ENCODE peak calls at places on chromosomes 11 and 22, in ten cellular contexts. J is BJ, N is heart right ventricle, O is fibroblast of mammary gland, U is choroid plexus epithelial cell, I is thoracic aorta, X is IMR-90, Z is kidney, D is vagina, P is DND-41. V is an unnamed sample.

GRCh38 chr11:107704432-107704831 is 7.4 kb downstream of the SLN start:
- DNase-seq in X (peak), D (no peak), J (no peak), P (no peak), U (peak), Z (no peak), N (no peak), I (no peak), O (peak), V (no peak)

GRCh38 chr11:9888938-9889337 is 225.1 kb downstream of the SWAP70 start:
- DNase-seq in O (no peak), D (no peak), U (no peak), P (no peak), I (no peak), X (no peak), J (no peak), Z (no peak), N (no peak), V (no peak)

GRCh38 chr11:64060861-64061444 is 25.2 kb downstream of the FLRT1 start:
- DNase-seq in P (no peak), X (no peak), I (no peak), D (no peak), Z (no peak), N (peak), O (peak), J (no peak), U (peak), V (no peak)

GRCh38 chr11:60326955-60327354 is at the start of gene MS4A6E:
- DNase-seq in N (no peak), X (no peak), I (no peak), Z (no peak), D (no peak), P (no peak), O (no peak), J (no peak), U (no peak), V (no peak)

GRCh38 chr11:87432006-87432405 is 394.3 kb downstream of the TMEM135 start:
- DNase-seq in P (no peak), J (peak), U (no peak), O (peak), D (no peak), I (no peak), X (peak), N (no peak), Z (no peak), V (no peak)

GRCh38 chr11:9664276-9665171 is 647 bp downstream of the SWAP70 start:
- DNase-seq in J (no peak), O (peak), D (no peak), I (peak), X (peak), U (peak), P (no peak), Z (peak), N (peak), V (peak)

GRCh38 chr11:113698515-113698914 is 7.6 kb downstream of the TMPRSS5 start:
- DNase-seq in Z (no peak), X (no peak), P (no peak), N (no peak), I (no peak), O (no peak), D (no peak), J (no peak), U (no peak), V (no peak)

GRCh38 chr22:22392131-22392530 is 116.4 kb downstream of the ZNF280B start:
- DNase-seq in N (no peak), X (no peak), O (no peak), I (no peak), P (no peak), U (no peak), Z (no peak), D (peak), J (no peak), V (no peak)

GRCh38 chr22:25751174-25751581 is 9.2 kb downstream of the MYO18B start:
- DNase-seq in I (no peak), O (no peak), Z (no peak), J (no peak), N (no peak), P (no peak), U (no peak), D (no peak), X (no peak), V (no peak)

GRCh38 chr11:119666463-119667131 is 62.4 kb downstream of the NECTIN1 start:
- DNase-seq in O (peak), I (no peak), U (peak), D (no peak), P (peak), X (peak), J (no peak), N (peak), Z (peak), V (no peak)

GRCh38 chr22:42794551-42795510 is 62.2 kb downstream of the ARFGAP3 start:
- DNase-seq in Z (no peak), U (peak), O (no peak), J (no peak), I (no peak), X (no peak), D (no peak), P (no peak), N (no peak), V (no peak)

GRCh38 chr22:32469799-32470212 is 4.8 kb upstream of the FBXO7 start:
- DNase-seq in O (peak), P (no peak), I (no peak), Z (no peak), D (no peak), U (peak), X (peak), N (no peak), J (peak), V (no peak)

GRCh38 chr11:727859-728748 is 19.2 kb upstream of the TALDO1 start:
- DNase-seq in I (peak), P (peak), Z (peak), O (peak), D (no peak), X (peak), U (peak), N (peak), J (peak), V (peak)

GRCh38 chr11:112795896-112796686 is 165.1 kb upstream of the NCAM1 start:
- DNase-seq in X (no peak), P (no peak), N (no peak), J (no peak), O (no peak), D (no peak), U (no peak), Z (peak), I (no peak), V (no peak)

GRCh38 chr22:33028191-33028700 is 29.9 kb downstream of the SYN3 start:
- DNase-seq in P (no peak), J (no peak), X (no peak), O (no peak), I (no peak), D (no peak), U (no peak), N (no peak), Z (no peak), V (no peak)

GRCh38 chr22:27406389-27406861 is 395.1 kb downstream of the MN1 start:
- DNase-seq in P (no peak), O (peak), U (no peak), I (no peak), D (no peak), N (no peak), X (peak), Z (no peak), J (no peak), V (no peak)

GRCh38 chr22:21791635-21792625 is 56.3 kb upstream of the YPEL1 start:
- DNase-seq in D (no peak), N (no peak), I (no peak), J (no peak), P (no peak), Z (no peak), O (peak), U (no peak), X (peak), V (no peak)

GRCh38 chr11:47437746-47438418 is 11.1 kb downstream of the RAPSN start:
- DNase-seq in Z (no peak), O (no peak), J (no peak), P (no peak), I (no peak), U (no peak), X (no peak), D (no peak), N (peak), V (no peak)

GRCh38 chr11:47433991-47434786 is 8.0 kb upstream of the PSMC3 start:
- DNase-seq in Z (no peak), P (no peak), U (no peak), O (peak), I (peak), J (peak), X (peak), D (no peak), N (no peak), V (no peak)

GRCh38 chr11:47437218-47437745 is 11.0 kb upstream of the PSMC3 start:
- DNase-seq in J (no peak), P (no peak), O (no peak), D (no peak), N (no peak), X (no peak), U (no peak), Z (no peak), I (no peak), V (no peak)

GRCh38 chr11:47436726-47437125 is 10.5 kb upstream of the PSMC3 start:
- DNase-seq in J (no peak), Z (no peak), P (no peak), D (no peak), X (no peak), N (no peak), O (no peak), U (no peak), I (no peak), V (no peak)

DNA sequence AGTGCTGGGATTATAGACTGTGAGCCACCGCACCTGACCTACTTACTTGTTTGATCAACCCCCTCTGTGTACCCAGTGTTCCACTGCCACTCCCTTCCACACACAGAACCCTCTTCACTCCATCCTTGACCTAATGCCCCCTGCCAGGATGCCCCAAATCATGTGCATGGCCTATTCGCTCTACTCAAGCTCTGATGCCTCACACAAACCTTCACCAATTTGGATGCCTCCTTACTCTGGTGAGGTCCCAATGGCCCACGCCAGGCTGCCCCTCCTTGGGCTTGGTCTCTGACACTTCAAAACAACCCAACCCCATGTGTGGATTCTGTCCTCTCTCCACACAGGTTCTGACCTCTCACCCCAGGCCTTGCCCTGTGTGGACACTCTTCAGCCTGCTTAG is 9.4 kb upstream of the PSMC3 start:
- DNase-seq in X (no peak), U (no peak), J (no peak), D (no peak), Z (no peak), P (no peak), N (no peak), I (no peak), O (no peak), V (no peak)
- H3K4me3 ChIP-seq in X (no peak), U (no peak), J (no peak), D (no peak), Z (no peak), P (no peak), N (no peak), I (no peak), O (no peak), V (no peak)

GRCh38 chr11:3626250-3626960 is 15.4 kb downstream of the ART5 start:
- DNase-seq in N (peak), D (no peak), X (no peak), Z (no peak), U (no peak), P (no peak), J (no peak), O (no peak), I (no peak), V (no peak)
- TF ChIP-seq CTCF in N (no peak), D (no peak), X (no peak), Z (no peak), U (no peak), P (no peak), J (no peak), O (no peak), I (no peak), V (no peak)

DNA sequence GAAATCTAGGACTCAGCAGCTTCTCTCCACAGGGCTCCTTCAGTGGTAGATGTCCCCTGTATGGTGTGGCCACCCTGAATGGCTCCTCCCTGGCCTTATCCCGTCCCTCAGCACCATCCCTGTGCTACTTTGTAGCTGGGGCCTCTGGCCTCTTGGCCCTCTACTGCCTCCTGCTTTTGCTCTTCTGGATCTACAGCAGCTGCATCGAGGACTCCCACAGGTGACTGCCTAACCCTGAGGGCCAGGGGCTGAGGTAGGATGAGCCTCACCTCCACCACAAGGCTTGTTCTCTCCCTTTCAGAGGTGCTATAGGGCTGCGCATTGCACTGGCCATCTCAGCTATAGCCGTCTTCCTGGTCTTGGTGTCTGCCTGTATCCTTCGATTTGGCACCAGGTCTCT is 1.8 kb downstream of the TMEM179B start:
- DNase-seq in P (no peak), D (no peak), X (no peak), J (no peak), O (no peak), Z (peak), U (no peak), I (no peak), N (no peak), V (no peak)
- H3K4me3 ChIP-seq in P (peak), D (no peak), X (no peak), J (no peak), O (no peak), Z (no peak), U (no peak), I (no peak), N (no peak), V (no peak)

GRCh38 chr11:135074397-135074998 is 662.5 kb upstream of the B3GAT1 start:
- DNase-seq in O (peak), Z (no peak), J (no peak), U (peak), I (no peak), X (no peak), P (peak), N (no peak), D (no peak), V (no peak)
- TF ChIP-seq CTCF in O (no peak), Z (no peak), J (peak), U (peak), I (no peak), X (no peak), P (peak), N (no peak), D (no peak), V (peak)

V was measured in RWPE2.